ENCODE peak calls at places on chromosomes 13 and 19, in ten cellular contexts. One of them, this sample, is unnamed.

GRCh38 chr13:31947105-31947504 is 84.5 kb upstream of the FRY start:
- DNase-seq in WTC11: no peak
- DNase-seq in AG04450: no peak
- DNase-seq in stomach: no peak
- DNase-seq in spleen: no peak
- DNase-seq in heart right ventricle: no peak
- DNase-seq in CD8-positive, alpha-beta T cell: no peak
- DNase-seq in omental fat pad: no peak
- DNase-seq in breast epithelium: no peak
- DNase-seq in mucosa of descending colon: no peak
- DNase-seq in this sample: no peak

GRCh38 chr13:111203742-111204386 is 88.8 kb downstream of the ARHGEF7 start:
- DNase-seq in WTC11: no peak
- DNase-seq in AG04450: no peak
- DNase-seq in stomach: no peak
- DNase-seq in spleen: no peak
- DNase-seq in heart right ventricle: no peak
- DNase-seq in CD8-positive, alpha-beta T cell: no peak
- DNase-seq in omental fat pad: no peak
- DNase-seq in breast epithelium: no peak
- DNase-seq in mucosa of descending colon: no peak
- DNase-seq in this sample: no peak

GRCh38 chr19:12996542-12997094 is 1.3 kb downstream of the NFIX start:
- DNase-seq in WTC11: peak
- DNase-seq in AG04450: no peak
- DNase-seq in stomach: peak
- DNase-seq in spleen: peak
- DNase-seq in heart right ventricle: peak
- DNase-seq in CD8-positive, alpha-beta T cell: no peak
- DNase-seq in omental fat pad: no peak
- DNase-seq in breast epithelium: no peak
- DNase-seq in mucosa of descending colon: no peak
- DNase-seq in this sample: no peak

GRCh38 chr13:62321139-62321538 is 905.5 kb upstream of the PCDH20 start:
- DNase-seq in WTC11: no peak
- DNase-seq in AG04450: no peak
- DNase-seq in stomach: no peak
- DNase-seq in spleen: no peak
- DNase-seq in heart right ventricle: no peak
- DNase-seq in CD8-positive, alpha-beta T cell: no peak
- DNase-seq in omental fat pad: no peak
- DNase-seq in breast epithelium: no peak
- DNase-seq in mucosa of descending colon: no peak
- DNase-seq in this sample: no peak

GRCh38 chr13:26473571-26474230 is 83.8 kb upstream of the WASF3 start:
- DNase-seq in WTC11: no peak
- DNase-seq in AG04450: no peak
- DNase-seq in stomach: no peak
- DNase-seq in spleen: no peak
- DNase-seq in heart right ventricle: no peak
- DNase-seq in CD8-positive, alpha-beta T cell: no peak
- DNase-seq in omental fat pad: no peak
- DNase-seq in breast epithelium: no peak
- DNase-seq in mucosa of descending colon: no peak
- DNase-seq in this sample: no peak

GRCh38 chr19:12937243-12938053 is 961 bp upstream of the CALR start:
- DNase-seq in WTC11: peak
- DNase-seq in AG04450: no peak
- DNase-seq in stomach: peak
- DNase-seq in spleen: no peak
- DNase-seq in heart right ventricle: no peak
- DNase-seq in CD8-positive, alpha-beta T cell: no peak
- DNase-seq in omental fat pad: no peak
- DNase-seq in breast epithelium: no peak
- DNase-seq in mucosa of descending colon: peak
- DNase-seq in this sample: no peak

GRCh38 chr13:51803018-51803417 is 945 bp downstream of the DHRS12 start:
- DNase-seq in WTC11: no peak
- DNase-seq in AG04450: no peak
- DNase-seq in stomach: no peak
- DNase-seq in spleen: no peak
- DNase-seq in heart right ventricle: no peak
- DNase-seq in CD8-positive, alpha-beta T cell: no peak
- DNase-seq in omental fat pad: no peak
- DNase-seq in breast epithelium: no peak
- DNase-seq in mucosa of descending colon: peak
- DNase-seq in this sample: no peak

GRCh38 chr13:60448907-60449510 is 52.0 kb downstream of the TDRD3 start:
- DNase-seq in WTC11: no peak
- DNase-seq in AG04450: peak
- DNase-seq in stomach: no peak
- DNase-seq in spleen: no peak
- DNase-seq in heart right ventricle: peak
- DNase-seq in CD8-positive, alpha-beta T cell: no peak
- DNase-seq in omental fat pad: no peak
- DNase-seq in breast epithelium: no peak
- DNase-seq in mucosa of descending colon: peak
- DNase-seq in this sample: no peak

GRCh38 chr13:50524540-50524939 is 319.0 kb downstream of the DLEU7 start:
- DNase-seq in WTC11: no peak
- DNase-seq in AG04450: no peak
- DNase-seq in stomach: no peak
- DNase-seq in spleen: no peak
- DNase-seq in heart right ventricle: no peak
- DNase-seq in CD8-positive, alpha-beta T cell: no peak
- DNase-seq in omental fat pad: no peak
- DNase-seq in breast epithelium: no peak
- DNase-seq in mucosa of descending colon: no peak
- DNase-seq in this sample: no peak

GRCh38 chr13:35840991-35841604 is 290.1 kb downstream of the DCLK1 start:
- DNase-seq in WTC11: no peak
- DNase-seq in AG04450: no peak
- DNase-seq in stomach: no peak
- DNase-seq in spleen: no peak
- DNase-seq in heart right ventricle: no peak
- DNase-seq in CD8-positive, alpha-beta T cell: no peak
- DNase-seq in omental fat pad: no peak
- DNase-seq in breast epithelium: peak
- DNase-seq in mucosa of descending colon: no peak
- DNase-seq in this sample: no peak

GRCh38 chr13:101649490-101650126 is 197.1 kb downstream of the ITGBL1 start:
- DNase-seq in WTC11: no peak
- DNase-seq in AG04450: peak
- DNase-seq in stomach: no peak
- DNase-seq in spleen: no peak
- DNase-seq in heart right ventricle: no peak
- DNase-seq in CD8-positive, alpha-beta T cell: no peak
- DNase-seq in omental fat pad: no peak
- DNase-seq in breast epithelium: no peak
- DNase-seq in mucosa of descending colon: no peak
- DNase-seq in this sample: no peak

GRCh38 chr13:80787604-80788003 is 446.7 kb upstream of the SPRY2 start:
- DNase-seq in WTC11: no peak
- DNase-seq in AG04450: no peak
- DNase-seq in stomach: no peak
- DNase-seq in spleen: no peak
- DNase-seq in heart right ventricle: no peak
- DNase-seq in CD8-positive, alpha-beta T cell: no peak
- DNase-seq in omental fat pad: no peak
- DNase-seq in breast epithelium: no peak
- DNase-seq in mucosa of descending colon: no peak
- DNase-seq in this sample: no peak

GRCh38 chr13:23960566-23961156 is 63.4 kb upstream of the C1QTNF9B start:
- DNase-seq in WTC11: no peak
- DNase-seq in AG04450: no peak
- DNase-seq in stomach: no peak
- DNase-seq in spleen: no peak
- DNase-seq in heart right ventricle: no peak
- DNase-seq in CD8-positive, alpha-beta T cell: no peak
- DNase-seq in omental fat pad: no peak
- DNase-seq in breast epithelium: no peak
- DNase-seq in mucosa of descending colon: peak
- DNase-seq in this sample: no peak

GRCh38 chr19:41687419-41687818 is 651 bp downstream of the CEACAM7 start:
- DNase-seq in WTC11: no peak
- DNase-seq in AG04450: no peak
- DNase-seq in stomach: no peak
- DNase-seq in spleen: no peak
- DNase-seq in heart right ventricle: no peak
- DNase-seq in CD8-positive, alpha-beta T cell: no peak
- DNase-seq in omental fat pad: no peak
- DNase-seq in breast epithelium: no peak
- DNase-seq in mucosa of descending colon: no peak
- DNase-seq in this sample: no peak
- TF ChIP-seq CTCF in WTC11: no peak
- TF ChIP-seq CTCF in AG04450: no peak
- TF ChIP-seq CTCF in stomach: no peak
- TF ChIP-seq CTCF in spleen: no peak
- TF ChIP-seq CTCF in heart right ventricle: no peak
- TF ChIP-seq CTCF in CD8-positive, alpha-beta T cell: no peak
- TF ChIP-seq CTCF in omental fat pad: no peak
- TF ChIP-seq CTCF in breast epithelium: no peak
- TF ChIP-seq CTCF in mucosa of descending colon: no peak
- TF ChIP-seq CTCF in this sample: no peak

DNA sequence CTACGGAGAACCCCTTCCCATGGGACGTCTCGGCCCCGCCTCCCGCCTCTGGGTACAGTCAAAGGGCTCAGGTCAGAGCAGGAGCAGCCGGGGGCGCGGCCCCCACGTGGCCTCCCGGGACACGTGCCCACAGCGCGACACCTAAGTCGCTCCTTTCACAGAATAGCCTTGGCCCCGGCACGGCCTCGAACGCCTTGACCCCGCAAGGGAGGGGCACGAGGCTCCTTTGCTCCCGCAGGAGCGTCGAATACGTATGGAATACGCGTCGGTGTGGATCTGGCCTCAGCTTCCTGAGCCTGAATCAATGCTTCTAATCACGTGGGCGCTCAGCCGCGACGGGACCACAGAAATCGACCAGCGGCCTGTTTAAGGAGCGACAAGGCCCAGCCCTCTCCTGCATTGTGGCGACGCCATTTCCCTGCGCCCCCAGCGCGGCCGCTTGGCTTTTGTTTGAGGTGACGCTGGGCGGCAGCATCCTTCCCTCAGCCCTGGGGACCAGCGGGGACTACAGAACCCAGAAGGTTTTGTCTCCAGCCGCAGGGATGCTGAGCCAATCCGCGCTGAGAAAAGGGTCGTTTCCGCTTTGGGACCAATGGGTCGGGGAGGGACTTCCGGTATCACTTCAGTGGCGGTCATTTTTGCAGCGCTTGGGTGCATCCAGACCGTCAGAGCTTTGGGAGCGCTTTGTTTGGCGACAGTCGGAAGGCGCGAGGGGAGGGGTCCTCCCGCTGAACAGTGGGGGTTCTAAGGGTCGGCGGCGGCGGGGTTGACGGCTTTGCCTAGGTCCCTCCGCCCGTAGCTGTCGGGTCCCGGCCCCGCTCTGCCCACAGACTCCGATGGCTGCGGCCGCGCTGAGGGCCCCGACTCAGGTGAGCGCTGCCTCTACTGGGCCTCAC is at the start of gene ZIK1:
- DNase-seq in WTC11: peak
- DNase-seq in AG04450: peak
- DNase-seq in stomach: peak
- DNase-seq in spleen: peak
- DNase-seq in heart right ventricle: peak
- DNase-seq in CD8-positive, alpha-beta T cell: peak
- DNase-seq in omental fat pad: peak
- DNase-seq in breast epithelium: peak
- DNase-seq in mucosa of descending colon: peak
- DNase-seq in this sample: peak
- TF ChIP-seq CTCF in WTC11: no peak
- TF ChIP-seq CTCF in AG04450: no peak
- TF ChIP-seq CTCF in stomach: no peak
- TF ChIP-seq CTCF in spleen: no peak
- TF ChIP-seq CTCF in heart right ventricle: peak
- TF ChIP-seq CTCF in CD8-positive, alpha-beta T cell: peak
- TF ChIP-seq CTCF in omental fat pad: no peak
- TF ChIP-seq CTCF in breast epithelium: no peak
- TF ChIP-seq CTCF in mucosa of descending colon: no peak
- TF ChIP-seq CTCF in this sample: peak

GRCh38 chr19:39499932-39500331 is 1.2 kb downstream of the DLL3 start:
- DNase-seq in WTC11: no peak
- DNase-seq in AG04450: no peak
- DNase-seq in stomach: no peak
- DNase-seq in spleen: no peak
- DNase-seq in heart right ventricle: no peak
- DNase-seq in CD8-positive, alpha-beta T cell: no peak
- DNase-seq in omental fat pad: no peak
- DNase-seq in breast epithelium: no peak
- DNase-seq in mucosa of descending colon: no peak
- DNase-seq in this sample: no peak

GRCh38 chr19:39496063-39496462 is 2.7 kb upstream of the DLL3 start:
- DNase-seq in WTC11: no peak
- DNase-seq in AG04450: no peak
- DNase-seq in stomach: no peak
- DNase-seq in spleen: no peak
- DNase-seq in heart right ventricle: no peak
- DNase-seq in CD8-positive, alpha-beta T cell: no peak
- DNase-seq in omental fat pad: no peak
- DNase-seq in breast epithelium: no peak
- DNase-seq in mucosa of descending colon: no peak
- DNase-seq in this sample: no peak

GRCh38 chr19:39498262-39499081 is at the start of gene DLL3:
- DNase-seq in WTC11: peak
- DNase-seq in AG04450: no peak
- DNase-seq in stomach: no peak
- DNase-seq in spleen: no peak
- DNase-seq in heart right ventricle: no peak
- DNase-seq in CD8-positive, alpha-beta T cell: no peak
- DNase-seq in omental fat pad: no peak
- DNase-seq in breast epithelium: no peak
- DNase-seq in mucosa of descending colon: no peak
- DNase-seq in this sample: no peak

GRCh38 chr19:39499082-39499642 is 415 bp downstream of the DLL3 start:
- DNase-seq in WTC11: peak
- DNase-seq in AG04450: no peak
- DNase-seq in stomach: no peak
- DNase-seq in spleen: peak
- DNase-seq in heart right ventricle: no peak
- DNase-seq in CD8-positive, alpha-beta T cell: no peak
- DNase-seq in omental fat pad: no peak
- DNase-seq in breast epithelium: no peak
- DNase-seq in mucosa of descending colon: no peak
- DNase-seq in this sample: no peak

GRCh38 chr19:39497850-39498261 is 891 bp upstream of the DLL3 start:
- DNase-seq in WTC11: peak
- DNase-seq in AG04450: no peak
- DNase-seq in stomach: no peak
- DNase-seq in spleen: no peak
- DNase-seq in heart right ventricle: no peak
- DNase-seq in CD8-positive, alpha-beta T cell: no peak
- DNase-seq in omental fat pad: no peak
- DNase-seq in breast epithelium: no peak
- DNase-seq in mucosa of descending colon: peak
- DNase-seq in this sample: no peak
- TF ChIP-seq CTCF in WTC11: no peak
- TF ChIP-seq CTCF in AG04450: peak
- TF ChIP-seq CTCF in stomach: no peak
- TF ChIP-seq CTCF in spleen: no peak
- TF ChIP-seq CTCF in heart right ventricle: peak
- TF ChIP-seq CTCF in CD8-positive, alpha-beta T cell: no peak
- TF ChIP-seq CTCF in omental fat pad: no peak
- TF ChIP-seq CTCF in breast epithelium: no peak
- TF ChIP-seq CTCF in mucosa of descending colon: no peak
- TF ChIP-seq CTCF in this sample: peak

GRCh38 chr13:88303605-88304004 is 632.4 kb downstream of the SLITRK5 start:
- DNase-seq in WTC11: no peak
- DNase-seq in AG04450: no peak
- DNase-seq in stomach: no peak
- DNase-seq in spleen: no peak
- DNase-seq in heart right ventricle: no peak
- DNase-seq in CD8-positive, alpha-beta T cell: no peak
- DNase-seq in omental fat pad: no peak
- DNase-seq in breast epithelium: no peak
- DNase-seq in mucosa of descending colon: no peak
- DNase-seq in this sample: no peak
- TF ChIP-seq CTCF in WTC11: no peak
- TF ChIP-seq CTCF in AG04450: no peak
- TF ChIP-seq CTCF in stomach: no peak
- TF ChIP-seq CTCF in spleen: no peak
- TF ChIP-seq CTCF in heart right ventricle: no peak
- TF ChIP-seq CTCF in CD8-positive, alpha-beta T cell: no peak
- TF ChIP-seq CTCF in omental fat pad: no peak
- TF ChIP-seq CTCF in breast epithelium: no peak
- TF ChIP-seq CTCF in mucosa of descending colon: no peak
- TF ChIP-seq CTCF in this sample: no peak